ENCODE peak calls at places on chromosomes 3 and 15, in eight cellular contexts. One of them, this sample, is unnamed. For H3K4me1, the result is how much of the 10 kb centered on the place peaks cover.

GRCh38 chr3:60445416-60445815 is 805.8 kb downstream of the FHIT start:
- DNase-seq in IMR-90: no peak
- DNase-seq in adrenal gland: no peak
- DNase-seq in ovary: no peak
- DNase-seq in heart right ventricle: no peak
- DNase-seq in neural progenitor cell: no peak
- DNase-seq in psoas muscle: no peak
- DNase-seq in A549: no peak
- DNase-seq in this sample: no peak

GRCh38 chr15:58329781-58330467 is 101.9 kb upstream of the LIPC start:
- DNase-seq in IMR-90: no peak
- DNase-seq in adrenal gland: peak
- DNase-seq in ovary: no peak
- DNase-seq in heart right ventricle: no peak
- DNase-seq in neural progenitor cell: no peak
- DNase-seq in psoas muscle: peak
- DNase-seq in A549: peak
- DNase-seq in this sample: no peak

GRCh38 chr3:39707314-39707909 is 102.0 kb upstream of the MYRIP start:
- DNase-seq in IMR-90: peak
- DNase-seq in adrenal gland: no peak
- DNase-seq in ovary: no peak
- DNase-seq in heart right ventricle: no peak
- DNase-seq in neural progenitor cell: peak
- DNase-seq in psoas muscle: no peak
- DNase-seq in A549: peak
- DNase-seq in this sample: no peak

GRCh38 chr3:13518516-13519351 is 30.2 kb upstream of the FBLN2 start:
- DNase-seq in IMR-90: no peak
- DNase-seq in adrenal gland: no peak
- DNase-seq in ovary: no peak
- DNase-seq in heart right ventricle: peak
- DNase-seq in neural progenitor cell: no peak
- DNase-seq in psoas muscle: peak
- DNase-seq in A549: no peak
- DNase-seq in this sample: no peak

GRCh38 chr3:44111482-44111881 is 130.2 kb upstream of the TOPAZ1 start:
- DNase-seq in IMR-90: no peak
- DNase-seq in adrenal gland: no peak
- DNase-seq in ovary: no peak
- DNase-seq in heart right ventricle: no peak
- DNase-seq in neural progenitor cell: no peak
- DNase-seq in psoas muscle: no peak
- DNase-seq in A549: no peak
- DNase-seq in this sample: no peak

GRCh38 chr15:93378547-93378946 is 289.5 kb upstream of the RGMA start:
- DNase-seq in IMR-90: no peak
- DNase-seq in adrenal gland: no peak
- DNase-seq in ovary: peak
- DNase-seq in heart right ventricle: no peak
- DNase-seq in neural progenitor cell: no peak
- DNase-seq in psoas muscle: no peak
- DNase-seq in A549: no peak
- DNase-seq in this sample: no peak

GRCh38 chr3:51808920-51809319 is 29.9 kb upstream of the IQCF6 start:
- DNase-seq in IMR-90: no peak
- DNase-seq in adrenal gland: no peak
- DNase-seq in ovary: no peak
- DNase-seq in heart right ventricle: no peak
- DNase-seq in neural progenitor cell: no peak
- DNase-seq in psoas muscle: no peak
- DNase-seq in A549: no peak
- DNase-seq in this sample: no peak

GRCh38 chr3:87247086-87247781 is 20.1 kb downstream of the CHMP2B start:
- DNase-seq in IMR-90: no peak
- DNase-seq in adrenal gland: no peak
- DNase-seq in ovary: no peak
- DNase-seq in heart right ventricle: no peak
- DNase-seq in neural progenitor cell: no peak
- DNase-seq in psoas muscle: no peak
- DNase-seq in A549: no peak
- DNase-seq in this sample: no peak

GRCh38 chr3:56862352-56863062 is 60.8 kb upstream of the ARHGEF3 start:
- DNase-seq in IMR-90: peak
- DNase-seq in adrenal gland: no peak
- DNase-seq in ovary: no peak
- DNase-seq in heart right ventricle: no peak
- DNase-seq in neural progenitor cell: no peak
- DNase-seq in psoas muscle: no peak
- DNase-seq in A549: no peak
- DNase-seq in this sample: no peak

GRCh38 chr15:51004103-51004536 is 90.6 kb downstream of the TNFAIP8L3 start:
- DNase-seq in IMR-90: peak
- DNase-seq in adrenal gland: no peak
- DNase-seq in ovary: no peak
- DNase-seq in heart right ventricle: no peak
- DNase-seq in neural progenitor cell: no peak
- DNase-seq in psoas muscle: no peak
- DNase-seq in A549: peak
- DNase-seq in this sample: no peak

GRCh38 chr3:17782751-17783150 is 40.3 kb upstream of the TBC1D5 start:
- DNase-seq in IMR-90: no peak
- DNase-seq in adrenal gland: no peak
- DNase-seq in ovary: no peak
- DNase-seq in heart right ventricle: no peak
- DNase-seq in neural progenitor cell: no peak
- DNase-seq in psoas muscle: no peak
- DNase-seq in A549: no peak
- DNase-seq in this sample: no peak

GRCh38 chr3:184584001-184584891 is 22.7 kb downstream of the EPHB3 start:
- DNase-seq in IMR-90: no peak
- DNase-seq in adrenal gland: no peak
- DNase-seq in ovary: no peak
- DNase-seq in heart right ventricle: no peak
- DNase-seq in neural progenitor cell: peak
- DNase-seq in psoas muscle: peak
- DNase-seq in A549: no peak
- DNase-seq in this sample: peak

GRCh38 chr15:89533861-89534544 is 37.6 kb upstream of the RHCG start:
- DNase-seq in IMR-90: no peak
- DNase-seq in adrenal gland: no peak
- DNase-seq in ovary: no peak
- DNase-seq in heart right ventricle: no peak
- DNase-seq in neural progenitor cell: no peak
- DNase-seq in psoas muscle: no peak
- DNase-seq in A549: no peak
- DNase-seq in this sample: no peak

GRCh38 chr15:74781673-74782595 is at the start of gene CSK:
- DNase-seq in IMR-90: peak
- DNase-seq in adrenal gland: peak
- DNase-seq in ovary: peak
- DNase-seq in heart right ventricle: peak
- DNase-seq in neural progenitor cell: peak
- DNase-seq in psoas muscle: peak
- DNase-seq in A549: peak
- DNase-seq in this sample: peak

GRCh38 chr3:29335921-29336320 is 55.0 kb downstream of the RBMS3 start:
- DNase-seq in IMR-90: no peak
- DNase-seq in adrenal gland: no peak
- DNase-seq in ovary: no peak
- DNase-seq in heart right ventricle: no peak
- DNase-seq in neural progenitor cell: no peak
- DNase-seq in psoas muscle: no peak
- DNase-seq in A549: no peak
- DNase-seq in this sample: no peak

GRCh38 chr15:69609776-69610175 is 157.2 kb downstream of the RPLP1 start:
- DNase-seq in IMR-90: no peak
- DNase-seq in adrenal gland: no peak
- DNase-seq in ovary: no peak
- DNase-seq in heart right ventricle: no peak
- DNase-seq in neural progenitor cell: no peak
- DNase-seq in psoas muscle: no peak
- DNase-seq in A549: no peak
- DNase-seq in this sample: no peak

GRCh38 chr3:185900228-185900627 is 37.6 kb downstream of the TRA2B start:
- DNase-seq in IMR-90: peak
- DNase-seq in adrenal gland: peak
- DNase-seq in ovary: no peak
- DNase-seq in heart right ventricle: no peak
- DNase-seq in neural progenitor cell: no peak
- DNase-seq in psoas muscle: no peak
- DNase-seq in A549: peak
- DNase-seq in this sample: no peak

GRCh38 chr15:31485911-31486461 is 159.4 kb downstream of the KLF13 start:
- DNase-seq in IMR-90: no peak
- DNase-seq in adrenal gland: peak
- DNase-seq in ovary: peak
- DNase-seq in heart right ventricle: no peak
- DNase-seq in neural progenitor cell: no peak
- DNase-seq in psoas muscle: no peak
- DNase-seq in A549: no peak
- DNase-seq in this sample: no peak

GRCh38 chr15:65095011-65095746 is 18.6 kb downstream of the KBTBD13 start:
- DNase-seq in IMR-90: no peak
- DNase-seq in adrenal gland: peak
- DNase-seq in ovary: no peak
- DNase-seq in heart right ventricle: no peak
- DNase-seq in neural progenitor cell: no peak
- DNase-seq in psoas muscle: no peak
- DNase-seq in A549: no peak
- DNase-seq in this sample: no peak

GRCh38 chr15:67108122-67108871 is 42.9 kb downstream of the SMAD3 start:
- DNase-seq in IMR-90: no peak
- DNase-seq in adrenal gland: no peak
- DNase-seq in ovary: no peak
- DNase-seq in heart right ventricle: no peak
- DNase-seq in neural progenitor cell: no peak
- DNase-seq in psoas muscle: no peak
- DNase-seq in A549: peak
- DNase-seq in this sample: no peak

GRCh38 chr15:82111918-82112317 is 66.1 kb upstream of the MEX3B start:
- DNase-seq in IMR-90: no peak
- DNase-seq in adrenal gland: no peak
- DNase-seq in ovary: no peak
- DNase-seq in heart right ventricle: no peak
- DNase-seq in neural progenitor cell: no peak
- DNase-seq in psoas muscle: no peak
- DNase-seq in A549: no peak
- DNase-seq in this sample: no peak

GRCh38 chr3:109413049-109413448 is 75.7 kb upstream of the DPPA4 start:
- DNase-seq in IMR-90: no peak
- DNase-seq in adrenal gland: no peak
- DNase-seq in ovary: no peak
- DNase-seq in heart right ventricle: no peak
- DNase-seq in neural progenitor cell: no peak
- DNase-seq in psoas muscle: no peak
- DNase-seq in A549: no peak
- DNase-seq in this sample: no peak

GRCh38 chr3:104032283-104032682 is 1334.4 kb upstream of the ALCAM start:
- DNase-seq in IMR-90: no peak
- DNase-seq in adrenal gland: no peak
- DNase-seq in ovary: no peak
- DNase-seq in heart right ventricle: no peak
- DNase-seq in neural progenitor cell: no peak
- DNase-seq in psoas muscle: no peak
- DNase-seq in A549: no peak
- DNase-seq in this sample: no peak

GRCh38 chr15:68344600-68344999 is 67.1 kb downstream of the FEM1B start:
- DNase-seq in IMR-90: no peak
- DNase-seq in adrenal gland: no peak
- DNase-seq in ovary: no peak
- DNase-seq in heart right ventricle: no peak
- DNase-seq in neural progenitor cell: no peak
- DNase-seq in psoas muscle: no peak
- DNase-seq in A549: no peak
- DNase-seq in this sample: no peak
- H3K4me1 ChIP-seq in IMR-90: under half
- H3K4me1 ChIP-seq in adrenal gland: under half
- H3K4me1 ChIP-seq in ovary: under half
- H3K4me1 ChIP-seq in heart right ventricle: under half
- H3K4me1 ChIP-seq in neural progenitor cell: under half
- H3K4me1 ChIP-seq in psoas muscle: under half
- H3K4me1 ChIP-seq in A549: under half
- H3K4me1 ChIP-seq in this sample: under half

GRCh38 chr3:169659858-169660614 is 3.5 kb downstream of the MECOM start:
- DNase-seq in IMR-90: no peak
- DNase-seq in adrenal gland: no peak
- DNase-seq in ovary: no peak
- DNase-seq in heart right ventricle: peak
- DNase-seq in neural progenitor cell: peak
- DNase-seq in psoas muscle: no peak
- DNase-seq in A549: no peak
- DNase-seq in this sample: no peak

GRCh38 chr3:169664034-169664820 is 715 bp upstream of the MECOM start:
- DNase-seq in IMR-90: no peak
- DNase-seq in adrenal gland: no peak
- DNase-seq in ovary: no peak
- DNase-seq in heart right ventricle: peak
- DNase-seq in neural progenitor cell: peak
- DNase-seq in psoas muscle: no peak
- DNase-seq in A549: no peak
- DNase-seq in this sample: no peak

GRCh38 chr3:169660709-169661566 is 2.6 kb downstream of the MECOM start:
- DNase-seq in IMR-90: peak
- DNase-seq in adrenal gland: no peak
- DNase-seq in ovary: no peak
- DNase-seq in heart right ventricle: no peak
- DNase-seq in neural progenitor cell: peak
- DNase-seq in psoas muscle: no peak
- DNase-seq in A549: no peak
- DNase-seq in this sample: no peak

GRCh38 chr3:169662215-169663070 is 1.1 kb downstream of the MECOM start:
- DNase-seq in IMR-90: peak
- DNase-seq in adrenal gland: peak
- DNase-seq in ovary: peak
- DNase-seq in heart right ventricle: peak
- DNase-seq in neural progenitor cell: peak
- DNase-seq in psoas muscle: peak
- DNase-seq in A549: peak
- DNase-seq in this sample: no peak

GRCh38 chr3:169661567-169662214 is 1.8 kb downstream of the MECOM start:
- DNase-seq in IMR-90: peak
- DNase-seq in adrenal gland: no peak
- DNase-seq in ovary: no peak
- DNase-seq in heart right ventricle: peak
- DNase-seq in neural progenitor cell: peak
- DNase-seq in psoas muscle: peak
- DNase-seq in A549: peak
- DNase-seq in this sample: no peak
- TF ChIP-seq CTCF in IMR-90: no peak
- TF ChIP-seq CTCF in adrenal gland: no peak
- TF ChIP-seq CTCF in ovary: no peak
- TF ChIP-seq CTCF in heart right ventricle: no peak
- TF ChIP-seq CTCF in neural progenitor cell: no peak
- TF ChIP-seq CTCF in psoas muscle: no peak
- TF ChIP-seq CTCF in A549: no peak
- TF ChIP-seq CTCF in this sample: no peak

GRCh38 chr15:40338921-40339620 is 1.7 kb downstream of the CCDC9B start:
- DNase-seq in IMR-90: peak
- DNase-seq in adrenal gland: no peak
- DNase-seq in ovary: no peak
- DNase-seq in heart right ventricle: no peak
- DNase-seq in neural progenitor cell: no peak
- DNase-seq in psoas muscle: peak
- DNase-seq in A549: peak
- DNase-seq in this sample: no peak
- H3K4me1 ChIP-seq in IMR-90: under half
- H3K4me1 ChIP-seq in adrenal gland: under half
- H3K4me1 ChIP-seq in ovary: under half
- H3K4me1 ChIP-seq in heart right ventricle: half or more
- H3K4me1 ChIP-seq in neural progenitor cell: under half
- H3K4me1 ChIP-seq in psoas muscle: half or more
- H3K4me1 ChIP-seq in A549: under half
- H3K4me1 ChIP-seq in this sample: under half

GRCh38 chr3:174355505-174355904 is 503.6 kb upstream of the NAALADL2 start:
- DNase-seq in IMR-90: peak
- DNase-seq in adrenal gland: no peak
- DNase-seq in ovary: no peak
- DNase-seq in heart right ventricle: no peak
- DNase-seq in neural progenitor cell: peak
- DNase-seq in psoas muscle: no peak
- DNase-seq in A549: peak
- DNase-seq in this sample: no peak
- TF ChIP-seq CTCF in IMR-90: no peak
- TF ChIP-seq CTCF in adrenal gland: peak
- TF ChIP-seq CTCF in ovary: no peak
- TF ChIP-seq CTCF in heart right ventricle: peak
- TF ChIP-seq CTCF in neural progenitor cell: peak
- TF ChIP-seq CTCF in psoas muscle: peak
- TF ChIP-seq CTCF in A549: peak
- TF ChIP-seq CTCF in this sample: peak

This sample was measured in DND-41.